ENCODE peak calls at places on chromosomes 16 and 17, in ten cellular contexts. One of them, this sample, is unnamed. For H3K4me1, the result is how much of the 10 kb centered on the place peaks cover.

GRCh38 chr16:17161034-17161433 is 309.7 kb downstream of the XYLT1 start:
- DNase-seq in IMR-90: no peak
- DNase-seq in ascending aorta: no peak
- DNase-seq in uterus: no peak
- DNase-seq in A549: no peak
- DNase-seq in cardiac muscle cell: no peak
- DNase-seq in lower lobe of right lung: no peak
- DNase-seq in ovary: no peak
- DNase-seq in sigmoid colon: no peak
- DNase-seq in MM.1S: no peak
- DNase-seq in this sample: no peak

GRCh38 chr16:67180166-67180565 is 3.6 kb downstream of the MATCAP1 start:
- DNase-seq in uterus: no peak
- DNase-seq in A549: no peak
- DNase-seq in cardiac muscle cell: no peak
- DNase-seq in IMR-90: no peak
- DNase-seq in ascending aorta: no peak
- DNase-seq in ovary: no peak
- DNase-seq in sigmoid colon: no peak
- DNase-seq in MM.1S: no peak
- DNase-seq in lower lobe of right lung: no peak
- DNase-seq in this sample: no peak

GRCh38 chr17:62968445-62968923 is 2.4 kb downstream of the TANC2 start:
- DNase-seq in MM.1S: peak
- DNase-seq in cardiac muscle cell: peak
- DNase-seq in ascending aorta: no peak
- DNase-seq in uterus: no peak
- DNase-seq in A549: peak
- DNase-seq in sigmoid colon: no peak
- DNase-seq in ovary: peak
- DNase-seq in lower lobe of right lung: no peak
- DNase-seq in IMR-90: peak
- DNase-seq in this sample: no peak

GRCh38 chr17:81239714-81240555 is 817 bp downstream of the NDUFAF8 start:
- DNase-seq in ascending aorta: no peak
- DNase-seq in A549: peak
- DNase-seq in lower lobe of right lung: no peak
- DNase-seq in MM.1S: peak
- DNase-seq in cardiac muscle cell: no peak
- DNase-seq in sigmoid colon: no peak
- DNase-seq in ovary: no peak
- DNase-seq in IMR-90: peak
- DNase-seq in uterus: no peak
- DNase-seq in this sample: no peak

GRCh38 chr17:77499699-77500435 is 359.1 kb downstream of the SEC14L1 start:
- DNase-seq in lower lobe of right lung: no peak
- DNase-seq in uterus: peak
- DNase-seq in sigmoid colon: peak
- DNase-seq in IMR-90: no peak
- DNase-seq in A549: no peak
- DNase-seq in MM.1S: no peak
- DNase-seq in ovary: no peak
- DNase-seq in ascending aorta: no peak
- DNase-seq in cardiac muscle cell: no peak
- DNase-seq in this sample: peak

GRCh38 chr17:64155751-64156544 is 26.0 kb upstream of the ERN1 start:
- DNase-seq in ovary: no peak
- DNase-seq in A549: no peak
- DNase-seq in cardiac muscle cell: peak
- DNase-seq in uterus: peak
- DNase-seq in MM.1S: no peak
- DNase-seq in IMR-90: peak
- DNase-seq in lower lobe of right lung: no peak
- DNase-seq in sigmoid colon: peak
- DNase-seq in ascending aorta: no peak
- DNase-seq in this sample: no peak

GRCh38 chr16:78748471-78748929 is 649.0 kb downstream of the WWOX start:
- DNase-seq in MM.1S: peak
- DNase-seq in sigmoid colon: no peak
- DNase-seq in cardiac muscle cell: no peak
- DNase-seq in IMR-90: no peak
- DNase-seq in ovary: no peak
- DNase-seq in lower lobe of right lung: no peak
- DNase-seq in A549: no peak
- DNase-seq in ascending aorta: no peak
- DNase-seq in uterus: no peak
- DNase-seq in this sample: no peak

GRCh38 chr16:73459586-73459985 is 411.7 kb upstream of the ZFHX3 start:
- DNase-seq in IMR-90: no peak
- DNase-seq in sigmoid colon: no peak
- DNase-seq in uterus: no peak
- DNase-seq in cardiac muscle cell: no peak
- DNase-seq in lower lobe of right lung: no peak
- DNase-seq in ascending aorta: no peak
- DNase-seq in ovary: no peak
- DNase-seq in MM.1S: no peak
- DNase-seq in A549: no peak
- DNase-seq in this sample: no peak

GRCh38 chr17:62614142-62614541 is 13.3 kb upstream of the MRC2 start:
- DNase-seq in sigmoid colon: no peak
- DNase-seq in uterus: no peak
- DNase-seq in ovary: no peak
- DNase-seq in ascending aorta: no peak
- DNase-seq in cardiac muscle cell: peak
- DNase-seq in MM.1S: no peak
- DNase-seq in lower lobe of right lung: no peak
- DNase-seq in IMR-90: peak
- DNase-seq in A549: no peak
- DNase-seq in this sample: no peak

GRCh38 chr17:80822700-80823410 is 168.8 kb upstream of the CHMP6 start:
- DNase-seq in ovary: no peak
- DNase-seq in ascending aorta: no peak
- DNase-seq in A549: no peak
- DNase-seq in lower lobe of right lung: peak
- DNase-seq in MM.1S: peak
- DNase-seq in uterus: peak
- DNase-seq in IMR-90: no peak
- DNase-seq in sigmoid colon: peak
- DNase-seq in cardiac muscle cell: no peak
- DNase-seq in this sample: peak

GRCh38 chr16:20074089-20074956 is 633 bp upstream of the GPR139 start:
- DNase-seq in cardiac muscle cell: no peak
- DNase-seq in IMR-90: no peak
- DNase-seq in lower lobe of right lung: no peak
- DNase-seq in uterus: no peak
- DNase-seq in ascending aorta: no peak
- DNase-seq in A549: no peak
- DNase-seq in ovary: no peak
- DNase-seq in sigmoid colon: no peak
- DNase-seq in MM.1S: no peak
- DNase-seq in this sample: no peak

GRCh38 chr17:57434361-57434760 is 178.0 kb downstream of the MSI2 start:
- DNase-seq in ascending aorta: no peak
- DNase-seq in sigmoid colon: no peak
- DNase-seq in A549: no peak
- DNase-seq in IMR-90: no peak
- DNase-seq in uterus: no peak
- DNase-seq in MM.1S: no peak
- DNase-seq in ovary: no peak
- DNase-seq in lower lobe of right lung: no peak
- DNase-seq in cardiac muscle cell: no peak
- DNase-seq in this sample: no peak

GRCh38 chr16:57000271-57001025 is 11.1 kb downstream of the NLRC5 start:
- DNase-seq in ascending aorta: peak
- DNase-seq in A549: peak
- DNase-seq in lower lobe of right lung: no peak
- DNase-seq in cardiac muscle cell: peak
- DNase-seq in uterus: peak
- DNase-seq in ovary: peak
- DNase-seq in sigmoid colon: peak
- DNase-seq in IMR-90: peak
- DNase-seq in MM.1S: no peak
- DNase-seq in this sample: no peak

GRCh38 chr17:9427460-9428315 is 147.9 kb downstream of the STX8 start:
- DNase-seq in uterus: no peak
- DNase-seq in sigmoid colon: no peak
- DNase-seq in IMR-90: peak
- DNase-seq in A549: no peak
- DNase-seq in ovary: no peak
- DNase-seq in lower lobe of right lung: no peak
- DNase-seq in MM.1S: no peak
- DNase-seq in cardiac muscle cell: no peak
- DNase-seq in ascending aorta: no peak
- DNase-seq in this sample: no peak

GRCh38 chr16:50040710-50041109 is 15.7 kb downstream of the CNEP1R1 start:
- DNase-seq in IMR-90: no peak
- DNase-seq in ascending aorta: no peak
- DNase-seq in ovary: no peak
- DNase-seq in uterus: no peak
- DNase-seq in cardiac muscle cell: no peak
- DNase-seq in lower lobe of right lung: no peak
- DNase-seq in MM.1S: no peak
- DNase-seq in sigmoid colon: no peak
- DNase-seq in A549: no peak
- DNase-seq in this sample: no peak

GRCh38 chr17:9943343-9943742 is 38.3 kb upstream of the RCVRN start:
- DNase-seq in ascending aorta: no peak
- DNase-seq in sigmoid colon: no peak
- DNase-seq in uterus: no peak
- DNase-seq in MM.1S: no peak
- DNase-seq in ovary: no peak
- DNase-seq in lower lobe of right lung: no peak
- DNase-seq in A549: no peak
- DNase-seq in cardiac muscle cell: no peak
- DNase-seq in IMR-90: no peak
- DNase-seq in this sample: no peak

GRCh38 chr17:43170140-43170765 is 761 bp upstream of the NBR1 start:
- DNase-seq in IMR-90: peak
- DNase-seq in MM.1S: peak
- DNase-seq in ascending aorta: peak
- DNase-seq in lower lobe of right lung: peak
- DNase-seq in sigmoid colon: peak
- DNase-seq in ovary: peak
- DNase-seq in A549: peak
- DNase-seq in cardiac muscle cell: peak
- DNase-seq in uterus: peak
- DNase-seq in this sample: peak
- H3K4me1 ChIP-seq in IMR-90: under half
- H3K4me1 ChIP-seq in MM.1S: under half
- H3K4me1 ChIP-seq in ascending aorta: under half
- H3K4me1 ChIP-seq in lower lobe of right lung: under half
- H3K4me1 ChIP-seq in sigmoid colon: under half
- H3K4me1 ChIP-seq in ovary: under half
- H3K4me1 ChIP-seq in A549: under half
- H3K4me1 ChIP-seq in cardiac muscle cell: under half
- H3K4me1 ChIP-seq in uterus: under half
- H3K4me1 ChIP-seq in this sample: under half

DNA sequence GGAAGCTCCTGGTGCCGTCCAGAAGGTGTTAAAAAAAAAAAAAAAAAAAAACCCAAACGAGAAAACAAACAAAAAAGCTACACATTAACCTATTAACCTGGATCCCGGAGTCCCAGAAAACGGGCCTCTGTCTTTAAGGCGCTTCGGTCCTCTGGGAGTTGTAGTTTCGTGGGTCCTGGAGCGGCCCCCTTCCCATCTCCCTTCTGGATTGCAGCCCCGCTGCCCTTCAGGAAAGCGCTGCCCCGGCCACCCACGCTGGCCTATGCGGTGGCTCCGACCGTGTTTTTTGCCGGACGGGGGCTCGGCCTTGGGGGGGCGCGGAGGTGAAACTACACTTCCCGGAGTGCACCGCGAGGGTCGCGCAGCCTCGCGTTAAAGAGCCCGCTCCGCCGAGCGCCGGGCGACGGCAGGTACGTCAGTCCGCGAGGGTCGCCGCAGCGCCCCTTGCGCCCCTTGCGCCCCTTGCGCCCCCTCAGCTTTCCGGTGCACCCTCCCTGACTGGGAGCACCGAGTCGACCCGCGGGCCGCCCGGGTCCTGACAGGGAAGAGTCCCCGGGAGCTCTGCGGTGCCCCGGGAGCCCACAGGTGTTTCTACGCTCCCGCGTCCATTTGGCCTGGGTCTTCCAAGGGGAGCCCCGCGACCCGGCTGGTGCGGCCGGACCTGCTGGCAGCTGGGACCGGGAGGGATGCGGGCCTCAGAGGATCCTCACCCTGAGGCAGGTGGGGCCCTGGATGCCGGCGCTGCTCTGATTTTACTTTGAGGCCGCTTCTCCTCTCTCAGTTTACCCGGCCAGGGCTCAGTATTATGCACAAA is at the start of gene FCSK:
- DNase-seq in lower lobe of right lung: peak
- DNase-seq in ascending aorta: no peak
- DNase-seq in uterus: peak
- DNase-seq in IMR-90: peak
- DNase-seq in cardiac muscle cell: peak
- DNase-seq in sigmoid colon: peak
- DNase-seq in MM.1S: peak
- DNase-seq in A549: peak
- DNase-seq in ovary: peak
- DNase-seq in this sample: peak
- TF ChIP-seq CTCF in lower lobe of right lung: no peak
- TF ChIP-seq CTCF in ascending aorta: no peak
- TF ChIP-seq CTCF in uterus: no peak
- TF ChIP-seq CTCF in IMR-90: no peak
- TF ChIP-seq CTCF in cardiac muscle cell: no peak
- TF ChIP-seq CTCF in sigmoid colon: no peak
- TF ChIP-seq CTCF in MM.1S: no peak
- TF ChIP-seq CTCF in A549: peak
- TF ChIP-seq CTCF in ovary: peak
- TF ChIP-seq CTCF in this sample: no peak

GRCh38 chr17:4742629-4743028 is 2.9 kb upstream of the CXCL16 start:
- DNase-seq in A549: no peak
- DNase-seq in lower lobe of right lung: peak
- DNase-seq in cardiac muscle cell: peak
- DNase-seq in ovary: no peak
- DNase-seq in sigmoid colon: no peak
- DNase-seq in IMR-90: no peak
- DNase-seq in ascending aorta: no peak
- DNase-seq in uterus: no peak
- DNase-seq in MM.1S: no peak
- DNase-seq in this sample: no peak
- H3K4me1 ChIP-seq in A549: under half
- H3K4me1 ChIP-seq in lower lobe of right lung: under half
- H3K4me1 ChIP-seq in cardiac muscle cell: under half
- H3K4me1 ChIP-seq in ovary: under half
- H3K4me1 ChIP-seq in sigmoid colon: under half
- H3K4me1 ChIP-seq in IMR-90: under half
- H3K4me1 ChIP-seq in ascending aorta: under half
- H3K4me1 ChIP-seq in uterus: under half
- H3K4me1 ChIP-seq in MM.1S: under half
- H3K4me1 ChIP-seq in this sample: under half

DNA sequence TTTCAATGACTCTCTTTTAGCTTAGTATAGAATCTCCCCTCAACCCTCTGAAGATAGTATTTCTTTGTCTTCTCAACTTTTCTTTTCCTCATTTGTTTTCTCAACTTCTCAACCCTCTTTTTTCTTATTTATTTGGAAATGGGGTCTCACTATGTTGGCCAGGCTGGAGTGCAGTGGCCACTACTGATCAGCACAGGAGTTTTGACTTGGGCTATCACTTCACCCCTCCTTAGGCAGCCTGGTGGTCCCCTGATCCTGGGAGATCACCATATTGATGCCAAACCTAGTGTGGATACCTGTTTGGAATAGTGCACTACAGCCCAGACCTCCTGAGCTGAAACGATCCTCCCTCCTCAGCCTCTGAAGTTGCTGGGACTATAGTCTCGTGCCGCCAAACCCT is 79.8 kb downstream of the PITPNC1 start:
- DNase-seq in MM.1S: no peak
- DNase-seq in ascending aorta: no peak
- DNase-seq in A549: no peak
- DNase-seq in cardiac muscle cell: no peak
- DNase-seq in IMR-90: no peak
- DNase-seq in sigmoid colon: no peak
- DNase-seq in ovary: no peak
- DNase-seq in uterus: no peak
- DNase-seq in lower lobe of right lung: no peak
- DNase-seq in this sample: peak
- TF ChIP-seq CTCF in MM.1S: no peak
- TF ChIP-seq CTCF in ascending aorta: no peak
- TF ChIP-seq CTCF in A549: no peak
- TF ChIP-seq CTCF in cardiac muscle cell: no peak
- TF ChIP-seq CTCF in IMR-90: no peak
- TF ChIP-seq CTCF in sigmoid colon: no peak
- TF ChIP-seq CTCF in ovary: no peak
- TF ChIP-seq CTCF in uterus: no peak
- TF ChIP-seq CTCF in lower lobe of right lung: no peak
- TF ChIP-seq CTCF in this sample: no peak